ENCODE peak calls at places on chromosomes 12 and 14, in ten cellular contexts. P is activated gamma-delta T cell treated with Interleukin-2 at 50 U/mL for 16 hours; K is activated naive CD8-positive, alpha-beta T cell treated with anti-CD3 and anti-CD28 coated beads for 36 hours; D is SK-N-SH; I is iris pigment epithelial cell; C is RWPE1; S is H4; B is foreskin keratinocyte; F is retina; L is NCI-H2081. X is an unnamed sample.

GRCh38 chr12:51752490-51752889 is 96.0 kb downstream of the FIGNL2 start:
- DNase-seq in L (no peak), I (peak), K (no peak), S (peak), P (no peak), B (no peak), D (no peak), C (peak), F (no peak), X (no peak)

GRCh38 chr12:2759733-2760132 is 35.0 kb upstream of the FKBP4 start:
- DNase-seq in B (no peak), L (no peak), K (no peak), F (no peak), C (no peak), S (no peak), D (no peak), P (no peak), I (no peak), X (no peak)

GRCh38 chr12:45369065-45369464 is 153.2 kb downstream of the ANO6 start:
- DNase-seq in K (no peak), D (no peak), B (no peak), S (no peak), P (no peak), C (no peak), I (peak), L (no peak), F (no peak), X (no peak)

GRCh38 chr14:100393906-100394732 is 71.0 kb downstream of the SLC25A47 start:
- DNase-seq in B (no peak), C (no peak), K (no peak), I (no peak), D (peak), P (no peak), F (peak), L (no peak), S (no peak), X (no peak)

GRCh38 chr12:121883315-121883660 is 5.3 kb upstream of the PSMD9 start:
- DNase-seq in L (no peak), C (no peak), F (no peak), D (no peak), B (no peak), S (no peak), I (no peak), K (no peak), P (no peak), X (no peak)

GRCh38 chr14:49945448-49946319 is 52.8 kb downstream of the ARF6 start:
- DNase-seq in P (no peak), B (no peak), C (no peak), K (no peak), S (peak), F (no peak), I (no peak), L (no peak), D (no peak), X (no peak)

GRCh38 chr12:118189761-118190181 is 53.8 kb downstream of the PEBP1 start:
- DNase-seq in I (peak), S (no peak), C (no peak), F (peak), D (peak), P (no peak), K (no peak), L (peak), B (no peak), X (no peak)

GRCh38 chr12:91778091-91778819 is 367.4 kb downstream of the BTG1 start:
- DNase-seq in S (no peak), B (no peak), I (peak), D (no peak), F (no peak), C (no peak), L (no peak), P (no peak), K (no peak), X (no peak)

GRCh38 chr14:38868415-38869290 is 234.4 kb downstream of the SEC23A start:
- DNase-seq in L (peak), P (no peak), S (no peak), B (no peak), F (no peak), C (no peak), D (no peak), I (no peak), K (no peak), X (no peak)

GRCh38 chr12:13275366-13275765 is 78.8 kb downstream of the EMP1 start:
- DNase-seq in P (no peak), L (peak), B (no peak), I (no peak), C (no peak), K (no peak), F (no peak), D (no peak), S (no peak), X (no peak)

GRCh38 chr12:12081836-12082497 is 11.2 kb downstream of the BCL2L14 start:
- DNase-seq in F (peak), P (no peak), B (peak), L (peak), D (peak), C (peak), S (peak), K (no peak), I (peak), X (peak)

GRCh38 chr12:92158711-92159534 is 13.3 kb upstream of the BTG1 start:
- DNase-seq in K (no peak), F (no peak), S (no peak), P (no peak), L (no peak), I (no peak), D (no peak), B (no peak), C (no peak), X (no peak)

GRCh38 chr12:50506753-50507473 is 2.1 kb downstream of the DIP2B start:
- DNase-seq in C (no peak), P (no peak), B (no peak), K (no peak), D (no peak), F (no peak), S (no peak), I (no peak), L (no peak), X (no peak)

GRCh38 chr14:21093769-21094681 is 4.4 kb downstream of the ZNF219 start:
- DNase-seq in S (no peak), P (no peak), L (no peak), D (peak), F (peak), K (no peak), B (no peak), C (no peak), I (no peak), X (no peak)

GRCh38 chr14:39247256-39247655 is 13.5 kb downstream of the MIA2 start:
- DNase-seq in D (no peak), I (peak), C (peak), F (no peak), P (no peak), S (peak), L (no peak), K (no peak), B (peak), X (peak)

GRCh38 chr14:77181603-77182437 is at the start of gene TMEM63C:
- DNase-seq in L (peak), B (peak), I (no peak), K (peak), D (peak), F (peak), P (peak), S (peak), C (peak), X (no peak)

GRCh38 chr12:16294589-16294988 is 17.1 kb upstream of the SLC15A5 start:
- DNase-seq in B (no peak), P (no peak), C (no peak), F (no peak), D (no peak), I (no peak), L (no peak), S (no peak), K (no peak), X (no peak)

GRCh38 chr14:36591482-36591881 is 9.1 kb upstream of the NKX2-8 start:
- DNase-seq in B (no peak), L (peak), C (no peak), I (no peak), K (no peak), P (no peak), F (no peak), D (no peak), S (no peak), X (no peak)